ENCODE peak calls at places on chromosomes 13 and 19, in four cellular contexts. E is skeletal muscle cell, L is left ventricle myocardium inferior, O is NCI-H187 treated with DMSO at 0.1 percent for 48 hours. K is an unnamed sample.

GRCh38 chr13:93190006-93190405 is 36.6 kb upstream of the GPC6 start:
- DNase-seq in E (no peak), L (no peak), O (no peak), K (no peak)

GRCh38 chr13:44191504-44192171 is 182.0 kb upstream of the SERP2 start:
- DNase-seq in E (no peak), L (no peak), O (peak), K (peak)

GRCh38 chr13:19860884-19861655 is 2.4 kb downstream of the ZMYM5 start:
- DNase-seq in E (no peak), L (no peak), O (no peak), K (no peak)

GRCh38 chr19:56137405-56137804 is 3.7 kb upstream of the ZNF444 start:
- DNase-seq in E (no peak), L (no peak), O (no peak), K (no peak)

GRCh38 chr13:80121038-80121437 is 219.9 kb downstream of the SPRY2 start:
- DNase-seq in E (no peak), L (no peak), O (no peak), K (no peak)

GRCh38 chr13:44927953-44928352 is 61.3 kb downstream of the NUFIP1 start:
- DNase-seq in E (no peak), L (no peak), O (no peak), K (no peak)

GRCh38 chr13:79674765-79675515 is 194.0 kb downstream of the NDFIP2 start:
- DNase-seq in E (no peak), L (no peak), O (no peak), K (no peak)

GRCh38 chr19:16521715-16522289 is 20.4 kb downstream of the CHERP start:
- DNase-seq in E (no peak), L (no peak), O (no peak), K (no peak)

GRCh38 chr13:36919833-36920611 is at the start of gene SMAD9:
- DNase-seq in E (peak), L (peak), O (no peak), K (peak)

GRCh38 chr13:49859568-49859967 is 67.1 kb upstream of the KPNA3 start:
- DNase-seq in E (peak), L (no peak), O (no peak), K (peak)

GRCh38 chr19:47713046-47714021 is at the start of gene EHD2:
- DNase-seq in E (no peak), L (peak), O (no peak), K (no peak)

GRCh38 chr19:56476671-56477428 is at the start of gene ZNF667:
- DNase-seq in E (peak), L (peak), O (no peak), K (no peak)

GRCh38 chr19:11261902-11262839 is at the start of gene DOCK6:
- DNase-seq in E (no peak), L (peak), O (no peak), K (no peak)